ENCODE peak calls at places on chromosome 22, in seven cellular contexts. Q is hepatocyte, N is fibroblast of lung, I is PC-3, A is upper lobe of right lung, T is body of pancreas, S is uterus. Z is an unnamed sample. For H3K36me3, the result is how much of the 10 kb centered on the place peaks cover.

GRCh38 chr22:33620085-33620484 is 300.2 kb downstream of the LARGE1 start:
- DNase-seq in Q (no peak), N (no peak), I (no peak), A (no peak), T (no peak), S (no peak), Z (no peak)

GRCh38 chr22:29767289-29768051 is at the start of gene UQCR10:
- DNase-seq in Q (peak), N (peak), I (peak), A (peak), T (peak), S (peak), Z (peak)

GRCh38 chr22:48492371-48493320 is 1335.0 kb downstream of the BRD1 start:
- DNase-seq in Q (peak), N (peak), I (peak), A (peak), T (peak), S (peak), Z (peak)

GRCh38 chr22:25353516-25354445 is 134.3 kb downstream of the CRYBB2 start:
- DNase-seq in Q (no peak), N (no peak), I (no peak), A (peak), T (no peak), S (no peak), Z (no peak)

GRCh38 chr22:33867118-33867863 is 53.0 kb downstream of the LARGE1 start:
- DNase-seq in Q (peak), N (peak), I (peak), A (no peak), T (no peak), S (peak), Z (no peak)

GRCh38 chr22:24095816-24096215 is 84.7 kb downstream of the CABIN1 start:
- DNase-seq in Q (no peak), N (no peak), I (no peak), A (peak), T (no peak), S (no peak), Z (no peak)

GRCh38 chr22:24141586-24141985 is 39.7 kb upstream of the SUSD2 start:
- DNase-seq in Q (no peak), N (peak), I (peak), A (no peak), T (no peak), S (no peak), Z (peak)

GRCh38 chr22:43697894-43698293 is 114.2 kb downstream of the EFCAB6 start:
- DNase-seq in Q (no peak), N (no peak), I (no peak), A (no peak), T (no peak), S (no peak), Z (no peak)

GRCh38 chr22:41491379-41492100 is 22.6 kb downstream of the ACO2 start:
- DNase-seq in Q (no peak), N (peak), I (no peak), A (no peak), T (no peak), S (peak), Z (no peak)

GRCh38 chr22:24219750-24220149 is 25.1 kb downstream of the GGT5 start:
- DNase-seq in Q (no peak), N (no peak), I (no peak), A (no peak), T (no peak), S (no peak), Z (no peak)

GRCh38 chr22:44298331-44299087 is 14.2 kb downstream of the SHISAL1 start:
- DNase-seq in Q (no peak), N (no peak), I (no peak), A (no peak), T (no peak), S (peak), Z (no peak)

GRCh38 chr22:47957649-47958048 is 1195.2 kb downstream of the TBC1D22A start:
- DNase-seq in Q (no peak), N (no peak), I (no peak), A (no peak), T (no peak), S (no peak), Z (no peak)

GRCh38 chr22:33806191-33806590 is 114.1 kb downstream of the LARGE1 start:
- DNase-seq in Q (no peak), N (no peak), I (no peak), A (no peak), T (no peak), S (no peak), Z (no peak)

GRCh38 chr22:23713696-23714595 is 23.1 kb downstream of the RGL4 start:
- DNase-seq in Q (no peak), N (no peak), I (no peak), A (no peak), T (no peak), S (no peak), Z (no peak)

GRCh38 chr22:49087716-49088660 is 739.7 kb downstream of the BRD1 start:
- DNase-seq in Q (no peak), N (no peak), I (no peak), A (peak), T (no peak), S (no peak), Z (no peak)

GRCh38 chr22:24681236-24681635 is 78.2 kb downstream of the GGT1 start:
- DNase-seq in Q (no peak), N (peak), I (peak), A (no peak), T (no peak), S (no peak), Z (no peak)

GRCh38 chr22:24134090-24134846 is 47.0 kb upstream of the SUSD2 start:
- DNase-seq in Q (no peak), N (peak), I (no peak), A (peak), T (no peak), S (peak), Z (no peak)

GRCh38 chr22:31496735-31497146 is 405 bp downstream of the SFI1 start:
- DNase-seq in Q (peak), N (no peak), I (no peak), A (peak), T (peak), S (no peak), Z (no peak)

GRCh38 chr22:19969141-19969928 is 27.7 kb upstream of the TXNRD2 start:
- DNase-seq in Q (no peak), N (no peak), I (no peak), A (no peak), T (no peak), S (no peak), Z (no peak)

GRCh38 chr22:28506207-28506606 is 173.4 kb downstream of the TTC28 start:
- DNase-seq in Q (no peak), N (no peak), I (no peak), A (no peak), T (no peak), S (no peak), Z (no peak)

GRCh38 chr22:22870577-22871398 is 16.8 kb upstream of the IGLL5 start:
- DNase-seq in Q (no peak), N (no peak), I (peak), A (no peak), T (no peak), S (no peak), Z (no peak)

GRCh38 chr22:44130076-44130711 is 50.5 kb upstream of the PARVG start:
- DNase-seq in Q (no peak), N (peak), I (no peak), A (peak), T (no peak), S (no peak), Z (peak)

GRCh38 chr22:39457546-39458442 is 982 bp downstream of the MGAT3 start:
- DNase-seq in Q (no peak), N (no peak), I (no peak), A (no peak), T (no peak), S (no peak), Z (no peak)

GRCh38 chr22:39457047-39457545 is 284 bp downstream of the MGAT3 start:
- DNase-seq in Q (peak), N (no peak), I (no peak), A (no peak), T (no peak), S (no peak), Z (no peak)

GRCh38 chr22:39458443-39459083 is 1.8 kb downstream of the MGAT3 start:
- DNase-seq in Q (no peak), N (no peak), I (no peak), A (no peak), T (no peak), S (no peak), Z (no peak)

GRCh38 chr22:39454385-39454871 is 2.4 kb upstream of the MGAT3 start:
- DNase-seq in Q (no peak), N (peak), I (no peak), A (no peak), T (no peak), S (no peak), Z (no peak)

DNA sequence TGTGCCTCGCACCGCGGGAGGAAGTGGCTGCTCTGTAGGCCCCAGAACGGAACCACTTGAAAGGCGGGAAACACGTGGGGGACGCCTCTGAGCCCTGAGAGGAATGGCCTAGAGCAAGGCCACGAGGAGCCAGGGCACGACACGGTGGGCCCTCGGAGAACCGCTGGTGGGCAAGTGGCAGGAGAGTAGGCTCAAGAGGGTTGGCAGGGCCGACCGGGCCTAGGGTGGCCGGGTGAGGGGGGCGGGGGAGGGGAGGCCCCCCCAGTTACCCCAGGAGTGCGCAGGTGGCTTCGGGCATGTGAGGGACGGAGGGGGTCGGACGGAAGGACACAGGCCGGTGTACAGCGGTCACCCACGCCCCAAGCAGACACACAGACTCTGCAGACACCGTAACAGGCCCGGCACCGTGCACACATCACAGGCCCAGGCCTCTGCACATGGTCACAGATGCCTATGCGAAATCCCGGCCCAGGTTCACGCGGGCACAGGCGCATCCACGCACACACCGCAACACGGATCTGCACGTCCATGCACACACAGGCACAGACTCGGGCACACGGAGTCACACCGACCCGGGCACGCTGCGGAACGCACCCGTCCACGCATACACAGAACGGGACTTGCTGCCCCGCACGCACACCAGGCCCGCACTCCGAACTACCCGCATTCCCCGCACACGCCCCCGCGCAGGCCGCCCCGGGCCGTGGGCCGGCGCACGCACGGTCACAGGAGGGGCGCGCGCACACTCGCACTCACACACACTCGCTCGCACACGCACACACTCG is at the start of gene MGAT3:
- DNase-seq in Q (no peak), N (no peak), I (no peak), A (no peak), T (no peak), S (no peak), Z (no peak)
- H3K4me3 ChIP-seq in Q (peak), N (no peak), I (no peak), A (peak), T (no peak), S (peak), Z (no peak)

GRCh38 chr22:37568448-37569008 is 8.2 kb downstream of the CDC42EP1 start:
- DNase-seq in Q (peak), N (no peak), I (no peak), A (no peak), T (peak), S (no peak), Z (no peak)
- TF ChIP-seq CTCF in Q (no peak), N (no peak), I (no peak), A (no peak), T (no peak), S (no peak), Z (no peak)

GRCh38 chr22:21797444-21798221 is 62.0 kb upstream of the YPEL1 start:
- DNase-seq in Q (no peak), N (peak), I (no peak), A (no peak), T (no peak), S (no peak), Z (peak)
- H3K36me3 ChIP-seq in Q (under half), N (under half), I (under half), A (half or more), T (under half), S (under half), Z (under half)

GRCh38 chr22:27399161-27399560 is 402.4 kb downstream of the MN1 start:
- DNase-seq in Q (no peak), N (no peak), I (peak), A (no peak), T (no peak), S (no peak), Z (no peak)
- H3K4me3 ChIP-seq in Q (no peak), N (no peak), I (peak), A (no peak), T (no peak), S (no peak), Z (no peak)

GRCh38 chr22:35967046-35967397 is 61.6 kb downstream of the RBFOX2 start:
- DNase-seq in Q (no peak), N (no peak), I (no peak), A (no peak), T (no peak), S (no peak), Z (no peak)

GRCh38 chr22:35961480-35961902 is 67.1 kb downstream of the RBFOX2 start:
- DNase-seq in Q (peak), N (peak), I (no peak), A (no peak), T (peak), S (peak), Z (peak)

GRCh38 chr22:35963237-35963810 is 65.3 kb downstream of the RBFOX2 start:
- DNase-seq in Q (no peak), N (no peak), I (no peak), A (no peak), T (no peak), S (no peak), Z (no peak)

GRCh38 chr22:35970601-35971417 is 57.8 kb downstream of the RBFOX2 start:
- DNase-seq in Q (no peak), N (peak), I (peak), A (no peak), T (no peak), S (no peak), Z (no peak)

DNA sequence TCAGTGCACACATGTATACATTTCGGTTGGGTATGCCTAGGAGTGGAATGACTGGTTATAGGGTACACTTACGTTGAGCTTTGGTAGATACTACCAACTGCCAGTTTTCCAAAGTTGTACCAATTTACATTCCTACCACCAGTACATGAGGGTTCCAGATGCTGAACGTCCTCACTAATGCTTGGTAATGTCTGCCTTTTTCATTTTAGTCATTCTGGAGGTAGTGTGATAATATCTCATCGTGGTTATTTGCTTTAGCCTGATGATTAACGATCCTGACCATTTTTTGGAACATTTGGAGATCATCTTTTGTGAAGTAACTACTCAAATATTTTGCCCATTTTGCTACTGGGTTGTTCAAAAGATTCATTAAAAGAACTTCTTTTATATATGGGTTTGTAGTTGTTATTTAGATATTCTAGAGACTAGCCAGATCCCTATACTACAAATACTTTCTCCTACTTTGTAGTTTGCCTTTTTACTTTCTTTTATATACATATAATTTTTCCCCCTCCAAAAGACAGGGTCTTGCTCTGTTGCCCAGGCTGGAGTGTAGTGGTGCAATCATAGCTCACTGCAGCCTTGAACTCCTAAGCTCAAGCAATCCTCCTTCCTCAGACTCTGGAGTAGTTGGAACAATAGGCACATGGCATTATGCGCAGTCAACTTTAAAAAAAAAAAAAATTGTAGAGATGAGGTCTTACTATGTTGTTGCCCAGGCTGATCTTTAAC is 62.1 kb downstream of the RBFOX2 start:
- DNase-seq in Q (no peak), N (peak), I (peak), A (no peak), T (no peak), S (no peak), Z (no peak)
- TF ChIP-seq CTCF in Q (no peak), N (no peak), I (no peak), A (no peak), T (no peak), S (no peak), Z (no peak)

GRCh38 chr22:50208430-50208938 is 7.7 kb downstream of the SELENOO start:
- DNase-seq in Q (no peak), N (no peak), I (no peak), A (no peak), T (peak), S (no peak), Z (no peak)
- H3K36me3 ChIP-seq in Q (under half), N (under half), I (under half), A (half or more), T (under half), S (under half), Z (under half)

DNA sequence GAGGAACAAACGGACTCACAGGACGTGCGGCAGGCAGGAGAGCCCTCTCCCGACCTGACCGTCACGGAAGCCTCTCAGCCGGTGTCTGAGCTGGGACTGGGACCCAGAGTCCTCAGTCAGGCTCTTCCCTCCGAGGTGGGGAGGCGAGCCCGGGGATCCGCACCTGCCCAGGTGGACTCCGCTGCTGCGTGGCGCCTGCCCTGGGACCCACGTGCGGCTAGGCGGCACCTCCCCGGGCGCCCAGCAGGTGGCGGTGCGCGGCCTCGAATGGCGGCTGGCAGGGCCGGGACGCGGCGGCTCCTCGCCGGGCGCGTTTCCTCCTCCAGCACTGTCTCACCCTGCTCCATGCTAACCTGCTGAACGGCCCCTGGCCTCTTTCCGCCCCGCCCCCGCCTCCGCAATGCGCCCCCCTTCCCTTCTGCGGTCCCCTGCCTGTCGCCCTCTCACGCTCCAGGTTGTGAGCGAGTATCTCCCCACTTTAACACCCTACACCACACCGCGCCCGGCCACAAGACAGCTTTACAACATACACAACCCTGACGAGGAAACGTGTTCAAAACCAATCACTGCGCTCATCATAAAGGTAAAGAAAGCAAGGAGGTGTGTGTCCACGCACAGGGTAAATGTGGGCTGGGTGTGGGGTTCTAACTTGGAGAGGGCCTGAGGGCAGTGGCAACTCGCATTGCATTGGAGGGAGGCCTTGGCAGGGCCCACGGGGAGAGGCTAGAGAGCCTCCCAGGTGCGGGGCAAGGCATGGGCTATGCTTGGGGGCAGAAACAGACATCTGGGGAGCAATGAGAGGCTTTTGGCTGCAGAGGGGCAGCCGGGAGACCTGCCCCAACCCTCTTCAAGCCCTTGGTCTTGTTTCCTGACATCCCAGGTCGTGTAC is 25.9 kb upstream of the ATXN10 start:
- DNase-seq in Q (peak), N (no peak), I (peak), A (peak), T (peak), S (peak), Z (no peak)
- H3K4me3 ChIP-seq in Q (no peak), N (no peak), I (peak), A (no peak), T (no peak), S (no peak), Z (peak)

Z was measured in bronchial epithelial cell.